ENCODE peak calls at places on chromosomes 11 and 22, in five cellular contexts. M is cardiac muscle cell, F is kidney, O is left lung, D is cardiac fibroblast. G is an unnamed sample.

GRCh38 chr22:41171996-41172395 is 33.1 kb upstream of the L3MBTL2 start:
- DNase-seq in M (no peak), F (no peak), D (no peak), O (no peak), G (no peak)

GRCh38 chr11:130536106-130537040 is 87.9 kb downstream of the ADAMTS15 start:
- DNase-seq in M (no peak), F (no peak), D (peak), O (no peak), G (no peak)

GRCh38 chr22:19775496-19776325 is 15.1 kb downstream of the TBX1 start:
- DNase-seq in F (peak), M (no peak), D (no peak), O (peak), G (no peak)

GRCh38 chr11:72782081-72782920 is 11.5 kb downstream of the STARD10 start:
- DNase-seq in F (no peak), M (peak), O (peak), D (no peak), G (peak)

GRCh38 chr11:133887692-133888332 is 42.5 kb upstream of the SPATA19 start:
- DNase-seq in F (no peak), O (no peak), D (no peak), M (no peak), G (no peak)

GRCh38 chr22:39607093-39607492 is 36.5 kb downstream of the CACNA1I start:
- DNase-seq in O (peak), F (no peak), D (peak), M (no peak), G (no peak)

GRCh38 chr22:36026741-36027140 is 1.9 kb downstream of the RBFOX2 start:
- DNase-seq in F (no peak), D (peak), O (no peak), M (peak), G (no peak)

GRCh38 chr11:27166130-27166529 is 125.5 kb downstream of the BBOX1 start:
- DNase-seq in O (no peak), F (no peak), M (no peak), D (no peak), G (no peak)

GRCh38 chr11:47586456-47586855 is at the start of gene FAM180B:
- DNase-seq in M (no peak), O (no peak), F (no peak), D (no peak), G (no peak)

GRCh38 chr11:32231909-32232493 is 141.1 kb downstream of the RCN1 start:
- DNase-seq in F (no peak), M (peak), O (no peak), D (peak), G (no peak)
- TF ChIP-seq CTCF in F (peak), M (peak), O (peak), D (peak), G (peak)

GRCh38 chr11:78832226-78832947 is 257.7 kb upstream of the NARS2 start:
- DNase-seq in M (no peak), D (peak), O (no peak), F (no peak), G (no peak)
- TF ChIP-seq CTCF in M (peak), D (no peak), O (no peak), F (no peak), G (peak)

DNA sequence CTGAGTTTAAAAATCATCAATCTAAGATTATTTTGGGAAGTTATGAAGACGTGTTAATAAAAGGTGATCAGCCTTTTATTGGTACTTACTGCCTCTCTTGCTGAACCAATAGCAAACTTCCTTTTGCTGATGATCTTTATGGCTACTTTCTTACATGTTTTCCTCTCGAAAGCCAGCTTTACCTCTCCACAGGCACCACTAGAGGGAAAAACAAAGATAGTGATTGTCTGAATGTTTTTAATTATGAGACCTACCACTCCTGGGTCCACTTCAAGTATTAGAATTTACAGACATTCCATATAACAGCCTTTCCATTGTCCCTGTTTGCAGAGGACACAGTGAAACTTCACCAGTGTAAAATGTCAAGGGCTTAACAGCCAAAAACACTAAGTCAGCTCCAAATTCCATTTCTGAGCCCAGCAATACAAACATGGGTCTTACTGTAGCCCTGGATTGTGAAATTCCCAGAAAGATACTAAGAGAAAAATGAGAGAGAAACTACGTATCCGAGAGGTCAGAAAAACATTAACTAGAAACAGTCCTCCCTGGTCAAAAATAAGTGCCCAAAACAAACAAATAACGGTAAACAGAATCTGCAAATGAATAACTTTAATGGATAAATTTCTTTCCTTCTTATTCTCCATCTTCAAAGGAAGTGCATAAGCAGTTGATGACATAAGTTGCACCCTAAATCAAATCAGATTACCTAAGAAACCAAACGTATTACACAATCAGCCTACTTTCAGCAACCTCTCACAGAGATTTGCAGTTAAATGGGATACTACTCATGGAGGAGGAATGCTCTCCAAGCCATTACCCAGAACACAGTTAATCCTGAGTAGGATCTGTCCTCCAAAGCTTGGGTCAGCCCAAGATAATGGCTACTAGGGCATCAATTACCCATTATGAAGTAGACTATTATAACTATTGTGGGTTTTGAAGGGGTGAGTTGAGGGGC is 29.5 kb downstream of the CHEK2 start:
- DNase-seq in O (no peak), M (no peak), F (no peak), D (peak), G (no peak)
- TF ChIP-seq CTCF in O (no peak), M (peak), F (no peak), D (peak), G (no peak)

DNA sequence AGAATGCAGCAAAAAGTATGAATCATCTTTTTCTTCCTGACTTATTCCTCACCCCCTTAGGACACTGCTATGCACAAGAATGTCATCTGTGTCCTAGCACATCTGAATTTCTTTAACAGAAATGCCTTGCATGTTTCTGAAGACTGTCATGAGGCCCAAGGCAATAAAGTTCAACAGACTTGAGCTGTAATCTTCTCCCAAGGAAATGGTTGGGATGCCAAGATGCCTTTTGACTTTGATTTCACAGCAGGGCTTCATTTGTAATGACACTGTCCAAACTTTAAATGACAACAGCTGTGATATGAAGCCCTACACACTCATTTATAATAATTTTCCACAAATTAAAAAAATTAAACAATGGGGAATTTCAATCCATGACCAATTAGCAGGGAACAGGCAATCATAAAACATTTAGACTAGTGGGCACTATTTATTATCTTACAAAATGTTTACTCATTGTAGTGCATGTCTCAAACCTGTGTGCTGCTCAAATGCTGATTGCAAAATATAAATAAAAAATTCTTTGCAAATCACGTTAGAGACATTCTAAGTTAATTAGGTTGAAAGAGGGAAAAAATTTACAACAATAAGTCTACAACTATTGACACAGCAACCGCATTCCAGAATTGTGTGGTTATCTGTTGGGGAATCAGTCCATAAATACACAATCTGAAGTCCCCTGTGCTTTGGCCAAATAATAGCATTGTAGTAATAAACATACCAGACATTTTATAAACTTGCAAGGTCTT is 242.3 kb downstream of the SWAP70 start:
- DNase-seq in M (no peak), D (peak), O (no peak), F (no peak), G (no peak)
- TF ChIP-seq CTCF in M (no peak), D (no peak), O (no peak), F (no peak), G (no peak)

DNA sequence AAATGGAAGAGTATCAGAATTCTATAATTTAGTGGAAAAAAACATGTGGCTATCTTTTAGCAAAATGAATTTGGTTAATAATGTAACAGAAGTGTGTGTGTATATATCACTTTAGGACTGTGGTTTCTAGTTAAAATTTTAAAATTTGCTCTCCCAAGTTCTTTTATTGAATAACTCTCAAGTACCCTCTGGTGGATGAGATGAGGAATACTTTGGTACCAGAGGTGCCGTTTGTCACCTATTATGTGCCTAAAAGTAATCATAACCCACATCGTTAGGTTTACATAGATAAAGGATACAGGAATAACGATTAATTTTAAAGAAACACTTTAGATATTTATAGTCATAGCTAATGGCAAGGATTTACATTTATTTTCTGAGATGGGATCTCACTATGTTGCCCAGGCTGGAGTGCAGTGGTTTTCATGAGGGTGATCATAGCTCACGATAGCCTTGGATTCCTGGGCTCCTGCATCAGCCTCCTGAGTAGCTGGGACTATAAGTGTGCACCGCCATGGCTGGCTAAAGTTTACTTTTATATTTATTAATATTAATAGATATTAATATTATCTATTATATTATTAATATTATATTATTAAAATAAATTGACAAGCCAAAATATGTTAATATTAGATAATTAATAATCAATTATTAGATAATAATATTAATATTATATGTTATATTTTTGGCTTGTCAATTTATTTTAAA is 66.7 kb upstream of the CAPRIN1 start:
- DNase-seq in O (no peak), M (no peak), F (no peak), D (peak), G (no peak)
- TF ChIP-seq CTCF in O (no peak), M (no peak), F (no peak), D (peak), G (no peak)

GRCh38 chr11:43709689-43710088 is 29.2 kb downstream of the HSD17B12 start:
- DNase-seq in M (no peak), D (no peak), O (no peak), F (no peak), G (no peak)

GRCh38 chr11:43706631-43707030 is 26.1 kb downstream of the HSD17B12 start:
- DNase-seq in M (no peak), F (no peak), O (no peak), D (no peak), G (no peak)

GRCh38 chr11:43712676-43713075 is 32.1 kb downstream of the HSD17B12 start:
- DNase-seq in M (no peak), O (no peak), D (no peak), F (no peak), G (no peak)

GRCh38 chr11:43708776-43709175 is 28.2 kb downstream of the HSD17B12 start:
- DNase-seq in O (no peak), M (no peak), D (peak), F (no peak), G (no peak)
- TF ChIP-seq CTCF in O (no peak), M (peak), D (no peak), F (peak), G (peak)